ENCODE peak calls at places on chromosomes 5 and 9, in four cellular contexts. L, J, K and M are unnamed samples.

GRCh38 chr5:138986186-138986775 is 111.1 kb upstream of the LRRTM2 start:
- DNase-seq in L (no peak), J (no peak), K (no peak), M (no peak)

GRCh38 chr5:90682278-90682677 is 123.7 kb downstream of the ADGRV1 start:
- DNase-seq in L (no peak), J (no peak), K (no peak), M (no peak)

GRCh38 chr9:126719677-126720435 is 85.0 kb upstream of the ZBTB43 start:
- DNase-seq in L (peak; percentile 25), J (no peak), K (no peak), M (peak; percentile 53)

GRCh38 chr9:6735422-6735821 is 22.4 kb upstream of the KDM4C start:
- DNase-seq in L (no peak), J (no peak), K (no peak), M (no peak)

GRCh38 chr5:107523019-107523680 is 147.6 kb downstream of the EFNA5 start:
- DNase-seq in L (no peak), J (peak; percentile 28), K (no peak), M (no peak)

GRCh38 chr5:21181726-21182125 is 1193.7 kb upstream of the CDH18 start:
- DNase-seq in L (no peak), J (no peak), K (no peak), M (no peak)

GRCh38 chr9:114735732-114736131 is 53.7 kb upstream of the TEX48 start:
- DNase-seq in L (no peak), J (no peak), K (no peak), M (no peak)

GRCh38 chr9:105466898-105467455 is 19.1 kb downstream of the FSD1L start:
- DNase-seq in L (peak; percentile 89), J (no peak), K (no peak), M (no peak)

GRCh38 chr5:115415143-115415491 is 118.7 kb upstream of the CCDC112 start:
- DNase-seq in L (peak; percentile 82), J (peak; percentile 23), K (no peak), M (no peak)

GRCh38 chr5:73901045-73901444 is 275.0 kb downstream of the ARHGEF28 start:
- DNase-seq in L (peak; percentile 86), J (peak; percentile 79), K (no peak), M (no peak)
- TF ChIP-seq ELK1 in L (no peak), J (no peak), K (no peak), M (no peak)

GRCh38 chr9:131266301-131267229 is 9.7 kb downstream of the FAM78A start:
- DNase-seq in L (no peak), J (no peak), K (peak; percentile 54), M (no peak)

GRCh38 chr9:131263701-131264100 is 12.6 kb downstream of the FAM78A start:
- DNase-seq in L (no peak), J (no peak), K (peak; percentile 44), M (no peak)

GRCh38 chr9:131262327-131263032 is 13.8 kb downstream of the FAM78A start:
- DNase-seq in L (peak; percentile 25), J (no peak), K (no peak), M (no peak)

GRCh38 chr9:131260751-131261452 is 15.4 kb downstream of the FAM78A start:
- DNase-seq in L (no peak), J (no peak), K (peak; percentile 35), M (no peak)

DNA sequence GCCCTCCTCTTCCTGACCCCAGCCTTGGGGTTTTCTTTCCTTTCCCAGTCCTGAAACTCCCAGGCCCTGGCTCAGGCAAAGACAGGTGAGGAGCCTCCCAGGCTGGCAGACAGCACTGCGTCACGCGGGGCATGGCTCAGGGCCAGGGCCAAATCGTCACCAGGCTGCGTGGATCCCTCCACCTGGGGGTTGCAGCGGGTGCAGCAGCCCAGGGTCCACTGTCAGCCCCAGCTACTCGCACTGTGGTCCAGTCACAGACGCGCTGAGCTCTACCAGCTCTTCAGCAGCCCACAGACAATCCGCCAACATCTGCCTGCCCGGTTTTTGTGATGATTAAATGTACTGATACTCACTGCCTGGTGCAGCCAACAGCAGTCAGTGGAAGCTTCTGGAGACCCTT is 12.1 kb downstream of the FAM78A start:
- DNase-seq in L (no peak), J (no peak), K (peak; percentile 63), M (no peak)
- TF ChIP-seq ELK1 in L (no peak), J (no peak), K (no peak), M (no peak)

DNA sequence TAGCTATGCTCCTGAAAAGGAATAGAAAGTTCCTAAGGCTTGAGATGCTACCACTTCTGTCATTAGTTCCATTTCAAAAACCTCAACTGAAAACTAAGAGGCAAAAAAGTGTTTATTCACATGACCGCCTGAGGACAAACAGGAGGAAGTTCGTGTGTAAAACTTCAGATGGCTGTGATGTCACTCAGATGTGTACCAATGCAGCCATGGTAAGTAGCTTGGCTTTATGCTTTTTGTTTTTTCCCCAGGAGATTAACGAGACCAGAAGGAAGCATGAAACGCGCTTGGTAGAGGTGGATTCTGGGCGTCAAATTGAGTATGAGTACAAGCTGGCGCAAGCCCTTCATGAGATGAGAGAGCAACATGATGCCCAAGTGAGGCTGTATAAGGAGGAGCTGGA is 33.0 kb downstream of the LMNB1 start:
- DNase-seq in L (no peak), J (no peak), K (no peak), M (no peak)
- TF ChIP-seq ELK1 in L (no peak), J (no peak), K (no peak), M (no peak)

DNA sequence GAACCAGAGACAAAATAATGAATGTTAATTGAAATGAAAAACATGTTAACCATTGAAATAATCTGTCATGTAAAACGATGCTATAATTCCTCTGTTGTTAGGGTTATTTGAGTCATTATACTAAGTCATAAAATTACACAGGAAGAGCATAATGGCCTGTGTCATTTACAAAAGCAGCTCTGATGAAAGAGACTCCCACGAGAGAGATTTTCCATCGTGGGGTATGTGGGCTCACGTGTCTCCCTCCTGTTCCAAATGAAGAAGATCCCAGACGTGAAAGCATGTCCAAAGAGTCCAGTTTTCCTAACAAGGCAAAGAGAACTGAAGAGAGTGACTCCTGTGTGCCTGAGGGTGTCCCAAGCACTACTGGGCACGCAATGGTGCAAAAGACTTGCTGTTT is 379.8 kb downstream of the SPOCK1 start:
- DNase-seq in L (no peak), J (no peak), K (no peak), M (no peak)
- TF ChIP-seq ELK1 in L (no peak), J (no peak), K (no peak), M (no peak)

DNA sequence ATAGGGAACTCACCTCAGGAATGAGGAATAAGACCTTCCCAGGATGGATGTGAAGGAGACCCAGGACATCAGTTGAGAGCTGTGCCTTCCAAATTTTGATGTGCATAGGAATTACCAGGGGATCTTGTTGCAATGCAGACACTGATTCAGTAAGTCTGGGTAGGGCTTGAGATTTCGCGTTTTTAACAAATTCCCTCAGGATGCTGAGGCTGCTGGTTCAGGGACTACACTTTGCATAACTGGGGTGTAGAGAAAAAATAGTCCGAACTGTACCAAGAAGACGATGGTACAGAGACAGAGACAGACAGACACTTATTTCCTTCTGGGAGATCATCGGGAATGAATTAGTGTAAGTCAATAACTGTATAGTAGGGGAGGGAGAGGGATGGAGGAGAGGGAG is 82.3 kb upstream of the FREM1 start:
- DNase-seq in L (no peak), J (no peak), K (no peak), M (no peak)
- TF ChIP-seq ELK1 in L (no peak), J (no peak), K (no peak), M (no peak)

GRCh38 chr9:124202447-124202971 is 55.2 kb upstream of the NEK6 start:
- DNase-seq in L (peak; percentile 16), J (no peak), K (peak; percentile 90), M (peak; percentile 98)
- TF ChIP-seq ELK1 in L (no peak), J (no peak), K (no peak), M (no peak)

DNA sequence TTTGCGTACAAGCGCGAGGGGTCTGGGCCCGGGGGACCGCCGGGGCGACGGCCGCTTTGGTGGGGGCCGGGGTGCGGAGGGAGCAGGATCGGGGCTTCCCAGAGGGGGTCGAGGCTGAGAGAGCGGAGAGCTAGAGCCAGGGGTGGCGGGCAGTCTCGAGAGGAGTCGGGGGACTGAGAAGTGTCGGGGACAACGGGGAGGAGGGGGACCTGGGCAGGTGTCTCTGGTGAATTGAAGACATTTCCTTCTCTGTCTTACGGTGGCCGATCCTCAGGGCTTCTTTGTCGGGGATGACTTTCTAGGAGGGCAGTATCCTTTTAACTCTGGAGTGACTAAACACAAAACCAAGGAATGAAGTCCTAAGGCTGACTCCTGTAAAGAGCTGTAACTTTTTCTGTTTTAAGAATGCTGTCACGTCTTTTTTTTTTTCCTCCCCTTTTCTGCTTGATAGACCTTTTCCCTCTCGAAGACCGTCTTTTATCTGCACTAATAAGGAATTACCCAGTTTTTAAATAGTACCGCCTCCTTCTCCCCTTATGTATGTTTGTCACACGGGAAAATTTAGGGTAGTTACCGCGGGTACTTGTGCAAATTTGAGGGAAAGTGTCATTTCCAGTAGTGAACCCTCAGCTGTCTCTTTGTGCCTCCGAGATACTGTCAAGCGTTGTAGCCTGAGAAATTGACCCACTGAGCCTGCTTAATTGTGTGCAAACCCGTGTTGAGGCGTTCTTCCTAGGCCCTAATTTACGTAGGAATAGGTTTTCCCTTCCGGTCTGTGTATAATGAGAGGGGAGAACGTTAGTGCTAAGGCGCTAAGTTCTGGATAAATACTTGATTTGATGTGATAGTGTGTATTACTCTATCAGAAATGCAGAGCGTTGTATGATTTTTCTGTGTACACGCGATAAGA is 888 bp downstream of the DENND4C start:
- DNase-seq in L (peak; percentile 17), J (peak; percentile 36), K (peak; percentile 24), M (no peak)
- TF ChIP-seq ELK1 in L (no peak), J (no peak), K (no peak), M (no peak)

GRCh38 chr9:81141952-81142351 is 547.4 kb downstream of the TLE1 start:
- DNase-seq in L (no peak), J (no peak), K (no peak), M (no peak)
- TF ChIP-seq ELK1 in L (no peak), J (no peak), K (no peak), M (no peak)